ENCODE peak calls at places on chromosomes 12 and 14, in four cellular contexts. L, P, U and S are unnamed samples.

GRCh38 chr14:34059037-34059924 is 108.4 kb upstream of the EGLN3 start:
- DNase-seq in P (no peak), U (no peak), L (no peak), S (no peak)

GRCh38 chr12:62684586-62685295 is 218.1 kb downstream of the MON2 start:
- DNase-seq in U (no peak), L (no peak), P (no peak), S (no peak)

GRCh38 chr12:115456946-115457689 is 773.1 kb upstream of the TBX3 start:
- DNase-seq in U (no peak), P (no peak), L (no peak), S (peak; percentile 19)

GRCh38 chr12:126343352-126343751 is 1278.1 kb downstream of the AACS start:
- DNase-seq in U (no peak), L (no peak), P (no peak), S (no peak)

GRCh38 chr12:4562034-4562657 is at the start of gene DYRK4:
- DNase-seq in L (peak; percentile 89), P (peak; percentile 33), U (no peak), S (peak; percentile 95)

GRCh38 chr12:94148841-94149780 is 734 bp downstream of the PLXNC1 start:
- DNase-seq in U (no peak), P (no peak), L (no peak), S (peak; percentile 68)

GRCh38 chr14:59123975-59124374 is 64.5 kb upstream of the DAAM1 start:
- DNase-seq in U (no peak), P (no peak), L (no peak), S (no peak)

GRCh38 chr14:79016828-79017505 is 846.8 kb downstream of the NRXN3 start:
- DNase-seq in P (no peak), U (no peak), L (no peak), S (no peak)

GRCh38 chr14:29222671-29223268 is 456.2 kb downstream of the FOXG1 start:
- DNase-seq in L (no peak), P (no peak), U (no peak), S (peak; percentile 3)

GRCh38 chr14:30108975-30109700 is 181.5 kb upstream of the PRKD1 start:
- DNase-seq in L (no peak), U (no peak), P (no peak), S (no peak)

GRCh38 chr14:78836777-78837176 is 666.6 kb downstream of the NRXN3 start:
- DNase-seq in P (no peak), U (no peak), L (no peak), S (peak; percentile 71)

GRCh38 chr14:90605430-90605829 is 208.6 kb downstream of the CALM1 start:
- DNase-seq in P (no peak), U (no peak), L (no peak), S (no peak)

GRCh38 chr12:6074979-6075585 is 49.4 kb downstream of the VWF start:
- DNase-seq in L (peak; percentile 76), U (no peak), P (no peak), S (peak; percentile 40)

GRCh38 chr14:103136388-103137271 is 13.4 kb downstream of the TNFAIP2 start:
- DNase-seq in P (no peak), U (no peak), L (no peak), S (no peak)

GRCh38 chr12:52952082-52952801 is 3.3 kb downstream of the KRT18 start:
- DNase-seq in L (peak; percentile 83), U (no peak), P (no peak), S (no peak)

GRCh38 chr12:9741726-9742125 is 8.8 kb upstream of the CLECL1 start:
- DNase-seq in L (no peak), P (no peak), U (peak; percentile 83), S (no peak)

GRCh38 chr12:22702690-22703089 is 77.7 kb downstream of the ETNK1 start:
- DNase-seq in U (no peak), L (no peak), P (no peak), S (no peak)

GRCh38 chr12:46164186-46164585 is 104.7 kb downstream of the SLC38A1 start:
- DNase-seq in U (no peak), L (no peak), P (no peak), S (no peak)

GRCh38 chr12:98582093-98582492 is 11.4 kb upstream of the SLC25A3 start:
- DNase-seq in U (no peak), L (no peak), P (no peak), S (no peak)

GRCh38 chr12:70598467-70599194 is 38.6 kb downstream of the PTPRB start:
- DNase-seq in L (no peak), U (no peak), P (no peak), S (no peak)

GRCh38 chr14:66233571-66233970 is 252.6 kb upstream of the CCDC196 start:
- DNase-seq in P (no peak), L (no peak), U (no peak), S (peak; percentile 18)

DNA sequence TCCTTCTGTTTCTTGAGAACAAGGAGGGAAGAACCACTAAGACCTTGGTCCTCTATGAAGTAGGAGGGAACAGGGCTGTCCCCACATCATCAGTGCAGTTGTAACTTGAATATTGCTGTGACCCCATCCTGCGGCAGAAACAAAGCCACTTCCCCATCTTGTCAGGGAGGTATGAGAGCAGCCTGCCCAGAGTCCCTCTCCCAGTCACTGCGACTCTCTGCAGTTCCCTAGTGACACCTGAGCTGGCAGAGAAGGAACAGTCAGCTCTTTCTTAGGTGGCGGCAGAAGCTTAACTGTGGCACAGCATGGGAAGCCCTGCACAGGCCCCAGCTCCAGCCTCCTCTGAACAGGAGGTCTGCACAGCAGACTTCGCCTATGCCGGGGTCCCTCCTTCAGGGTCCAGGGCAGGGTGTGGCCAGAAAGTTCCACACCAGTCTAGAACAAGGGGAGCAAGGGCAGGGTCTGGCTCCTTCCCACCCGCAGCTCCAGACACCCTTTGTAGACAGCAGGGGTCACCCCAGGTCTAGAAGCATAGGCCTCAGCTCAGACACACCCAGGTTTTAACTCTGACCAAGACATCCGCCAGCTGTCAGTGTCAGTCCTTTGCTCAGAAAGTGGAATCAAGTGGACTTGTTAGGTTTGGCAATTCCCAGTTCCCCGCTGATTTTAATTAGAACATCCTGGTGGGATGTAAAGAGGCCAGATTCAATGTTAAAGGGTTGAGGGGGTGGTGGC is 36.8 kb downstream of the DEGS2 start:
- DNase-seq in L (no peak), U (no peak), P (no peak), S (no peak)
- TF ChIP-seq CTCF in L (no peak), U (no peak), P (no peak), S (no peak)

DNA sequence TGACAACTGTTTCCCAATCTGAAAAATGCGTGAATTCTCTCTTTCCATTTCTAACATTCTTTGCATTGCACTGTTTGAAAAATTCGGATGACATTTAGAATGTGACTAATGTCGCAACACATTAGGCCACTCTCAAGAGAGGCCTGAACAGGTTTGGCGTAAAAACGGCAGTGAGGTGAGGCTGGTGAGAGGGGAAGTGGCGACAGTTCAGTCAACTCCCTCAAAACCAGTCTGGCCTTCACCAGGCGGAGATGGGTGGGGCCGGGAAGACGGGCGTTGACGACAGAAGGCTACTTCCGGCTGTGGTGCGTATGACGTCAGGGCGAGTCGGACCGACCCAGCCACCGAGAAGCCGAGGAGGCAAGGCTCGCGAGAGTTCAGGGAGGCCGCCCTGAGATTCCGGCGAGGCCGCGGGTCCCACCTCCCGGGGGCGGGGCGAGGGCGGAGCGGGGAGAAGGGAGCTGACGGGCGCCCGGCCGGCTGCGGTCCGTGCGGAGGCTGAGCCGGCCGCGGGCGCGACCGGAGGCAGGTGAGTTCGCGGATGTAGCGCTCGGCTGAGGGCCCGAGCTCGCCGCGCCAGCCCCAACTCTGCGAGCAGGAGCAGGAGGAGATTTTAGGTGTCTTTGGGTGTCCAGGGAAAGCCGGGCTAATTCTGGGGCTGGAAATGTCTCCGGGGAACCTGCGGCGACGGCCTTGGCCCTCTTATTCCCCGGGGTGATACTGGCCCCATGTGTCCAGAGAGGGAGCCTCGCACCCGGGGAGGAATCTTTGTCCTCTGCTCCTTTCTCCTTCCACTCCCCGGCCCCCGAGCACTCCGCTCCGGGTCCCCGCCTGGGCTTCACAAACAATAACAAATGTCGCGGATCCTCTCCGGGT is at the start of gene STK38L:
- DNase-seq in U (peak; percentile 96), L (peak; percentile 100), P (peak; percentile 90), S (peak; percentile 96)
- TF ChIP-seq CTCF in U (no peak), L (peak; percentile 31), P (no peak), S (no peak)

DNA sequence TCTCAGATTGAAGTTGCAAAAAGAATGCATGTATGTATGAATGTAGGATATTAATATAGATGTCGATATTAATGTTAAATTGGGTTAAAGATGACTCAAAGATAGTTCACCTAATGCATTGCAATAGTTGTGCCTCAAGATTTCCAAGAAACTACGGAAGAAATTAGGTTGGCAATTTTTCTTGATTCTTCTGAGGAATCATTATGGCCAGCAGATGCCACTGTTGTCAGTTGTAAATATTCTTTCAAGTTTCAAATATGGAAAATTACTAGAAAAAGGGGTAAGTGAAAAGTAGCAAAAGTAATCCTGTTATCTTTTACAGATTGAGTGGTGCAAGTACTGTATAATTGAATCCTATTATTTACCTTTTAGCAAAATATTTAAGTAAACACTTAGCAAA is 202.1 kb downstream of the ADAMTS20 start:
- DNase-seq in L (no peak), U (no peak), P (no peak), S (no peak)
- TF ChIP-seq CTCF in L (no peak), U (no peak), P (no peak), S (no peak)

GRCh38 chr14:83826838-83827237 is 1703.1 kb upstream of the FLRT2 start:
- DNase-seq in U (no peak), L (no peak), P (no peak), S (no peak)
- TF ChIP-seq CTCF in U (no peak), L (no peak), P (no peak), S (no peak)